ENCODE peak calls at places on chromosomes 16 and 17, in seven cellular contexts. S, E, I, D, P, N and B are unnamed samples.

GRCh38 chr16:85372627-85373372 is 240.3 kb upstream of the GSE1 start:
- DNase-seq in S (no peak), E (peak; percentile 63), I (no peak), D (no peak), P (no peak), N (no peak), B (peak; percentile 16)

GRCh38 chr16:35574454-35575431 is 2115.3 kb downstream of the TP53TG3F start:
- DNase-seq in S (no peak), E (no peak), I (no peak), D (no peak), P (no peak), N (no peak), B (no peak)

GRCh38 chr17:40124279-40125141 is 2.7 kb downstream of the MSL1 start:
- DNase-seq in S (no peak), E (no peak), I (no peak), D (peak; percentile 5), P (no peak), N (no peak), B (no peak)

GRCh38 chr17:76811028-76811427 is 57.2 kb upstream of the MGAT5B start:
- DNase-seq in S (no peak), E (no peak), I (no peak), D (no peak), P (no peak), N (no peak), B (no peak)

GRCh38 chr16:76668207-76668725 is 391.1 kb downstream of the CNTNAP4 start:
- DNase-seq in S (no peak), E (peak; percentile 8), I (peak; percentile 19), D (peak; percentile 8), P (no peak), N (no peak), B (peak; percentile 25)

GRCh38 chr17:6092182-6092922 is 22.2 kb downstream of the WSCD1 start:
- DNase-seq in S (no peak), E (no peak), I (no peak), D (no peak), P (no peak), N (no peak), B (no peak)

GRCh38 chr17:10447035-10447931 is 22.1 kb downstream of the MYH4 start:
- DNase-seq in S (no peak), E (no peak), I (no peak), D (no peak), P (no peak), N (no peak), B (peak; percentile 98)

GRCh38 chr17:16354585-16354984 is 1.3 kb upstream of the CENPV start:
- DNase-seq in S (no peak), E (no peak), I (no peak), D (no peak), P (no peak), N (no peak), B (no peak)

GRCh38 chr16:29114476-29115012 is 129.7 kb downstream of the LAT start:
- DNase-seq in S (no peak), E (no peak), I (no peak), D (no peak), P (no peak), N (no peak), B (no peak)

GRCh38 chr16:794091-794842 is 5.8 kb downstream of the CHTF18 start:
- DNase-seq in S (no peak), E (peak; percentile 45), I (no peak), D (no peak), P (no peak), N (no peak), B (no peak)

GRCh38 chr16:2027024-2028010 is 615 bp downstream of the NHERF2 start:
- DNase-seq in S (no peak), E (peak; percentile 66), I (no peak), D (no peak), P (no peak), N (no peak), B (peak; percentile 42)

GRCh38 chr17:64174686-64175456 is 44.9 kb upstream of the ERN1 start:
- DNase-seq in S (no peak), E (no peak), I (no peak), D (no peak), P (no peak), N (no peak), B (no peak)

GRCh38 chr17:11803635-11804034 is 193.6 kb downstream of the ZNF18 start:
- DNase-seq in S (no peak), E (no peak), I (no peak), D (no peak), P (no peak), N (no peak), B (no peak)

GRCh38 chr16:27275394-27275793 is 6.8 kb upstream of the NSMCE1 start:
- DNase-seq in S (no peak), E (no peak), I (no peak), D (no peak), P (no peak), N (no peak), B (no peak)

GRCh38 chr16:66120656-66121055 is 245.8 kb upstream of the CDH5 start:
- DNase-seq in S (no peak), E (no peak), I (no peak), D (no peak), P (no peak), N (no peak), B (no peak)

GRCh38 chr16:8931864-8932263 is 31.8 kb downstream of the USP7 start:
- DNase-seq in S (no peak), E (peak; percentile 62), I (peak; percentile 74), D (peak; percentile 39), P (no peak), N (no peak), B (peak; percentile 48)

GRCh38 chr17:59601130-59601529 is 18.6 kb upstream of the CLTC start:
- DNase-seq in S (no peak), E (no peak), I (no peak), D (no peak), P (no peak), N (no peak), B (no peak)

GRCh38 chr16:2975161-2975795 is 5.0 kb downstream of the PKMYT1 start:
- DNase-seq in S (no peak), E (no peak), I (no peak), D (no peak), P (no peak), N (no peak), B (no peak)

GRCh38 chr16:28009586-28010373 is 53.7 kb downstream of the GSG1L start:
- DNase-seq in S (no peak), E (no peak), I (no peak), D (no peak), P (no peak), N (no peak), B (no peak)

GRCh38 chr17:77388384-77389306 is 247.9 kb downstream of the SEC14L1 start:
- DNase-seq in S (no peak), E (no peak), I (no peak), D (no peak), P (no peak), N (no peak), B (peak; percentile 68)

GRCh38 chr17:17416400-17417360 is 60.1 kb upstream of the MED9 start:
- DNase-seq in S (no peak), E (no peak), I (no peak), D (no peak), P (no peak), N (no peak), B (peak; percentile 92)

GRCh38 chr17:78343099-78343432 is 16.8 kb downstream of the SOCS3 start:
- DNase-seq in S (peak; percentile 45), E (no peak), I (no peak), D (no peak), P (no peak), N (no peak), B (no peak)

GRCh38 chr17:7315570-7316243 is 547 bp upstream of the GPS2 start:
- DNase-seq in S (no peak), E (no peak), I (no peak), D (no peak), P (no peak), N (no peak), B (no peak)

GRCh38 chr16:47888734-47889133 is 267.1 kb downstream of the ABCC12 start:
- DNase-seq in S (no peak), E (no peak), I (no peak), D (no peak), P (no peak), N (no peak), B (no peak)

GRCh38 chr16:47887496-47887895 is 268.3 kb downstream of the ABCC12 start:
- DNase-seq in S (no peak), E (no peak), I (peak; percentile 26), D (no peak), P (no peak), N (peak; percentile 63), B (no peak)

GRCh38 chr16:47885489-47885888 is 270.3 kb downstream of the ABCC12 start:
- DNase-seq in S (no peak), E (no peak), I (no peak), D (no peak), P (no peak), N (no peak), B (no peak)

GRCh38 chr16:47886631-47887415 is 269.0 kb downstream of the ABCC12 start:
- DNase-seq in S (no peak), E (no peak), I (no peak), D (peak; percentile 33), P (no peak), N (no peak), B (no peak)

DNA sequence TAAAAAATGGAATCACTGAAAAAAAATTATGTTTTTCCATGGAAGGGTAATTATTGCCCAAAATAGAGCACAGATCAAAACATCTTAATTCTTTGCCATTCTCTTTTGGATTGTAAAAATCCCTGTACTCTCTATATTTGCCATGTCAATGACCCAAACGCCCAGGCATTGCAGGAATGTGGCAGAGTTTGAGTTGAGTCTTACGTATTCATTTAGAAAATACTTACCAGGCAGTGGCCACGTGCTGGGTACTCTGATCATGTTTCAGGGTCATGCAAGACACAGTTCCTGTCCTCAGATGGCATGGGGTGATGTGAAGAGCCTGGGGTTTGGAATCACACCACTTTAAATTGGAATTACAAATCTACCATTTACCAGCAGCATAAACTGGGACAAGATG is 267.7 kb downstream of the ABCC12 start:
- DNase-seq in S (no peak), E (no peak), I (no peak), D (no peak), P (no peak), N (peak; percentile 34), B (peak; percentile 75)
- TF ChIP-seq SP1 in S (no peak), E (no peak), I (no peak), D (no peak), P (no peak), N (no peak), B (no peak)

GRCh38 chr16:75244844-75245758 is 6.3 kb downstream of the BCAR1 start:
- DNase-seq in S (no peak), E (no peak), I (peak; percentile 68), D (no peak), P (no peak), N (peak; percentile 70), B (peak; percentile 99)
- TF ChIP-seq SP1 in S (no peak), E (no peak), I (no peak), D (no peak), P (no peak), N (peak; percentile 51), B (no peak)

GRCh38 chr17:42121066-42121769 is at the start of gene KAT2A:
- DNase-seq in S (peak; percentile 53), E (peak; percentile 94), I (peak; percentile 85), D (peak; percentile 94), P (no peak), N (peak; percentile 43), B (peak; percentile 73)
- TF ChIP-seq SP1 in S (no peak), E (no peak), I (no peak), D (no peak), P (no peak), N (no peak), B (no peak)

DNA sequence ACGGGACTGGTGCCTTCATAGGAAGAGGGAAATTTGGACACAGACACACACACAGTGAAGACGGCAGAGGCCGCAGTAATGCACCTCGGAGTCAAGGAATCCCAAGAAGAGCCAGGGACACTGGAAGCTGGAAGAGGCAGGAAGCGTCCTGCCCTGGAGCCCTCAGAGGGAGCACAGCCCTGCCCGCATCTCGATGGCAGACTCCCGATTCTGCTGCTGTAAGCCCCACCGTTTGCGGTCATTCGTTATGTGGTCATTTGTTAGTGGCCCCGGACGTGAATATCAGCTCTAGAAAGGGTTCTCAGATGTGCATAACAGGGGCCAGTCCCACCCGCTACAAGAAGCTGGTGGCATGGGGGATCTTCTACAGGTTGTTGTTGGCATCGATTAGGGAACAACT is 316.6 kb downstream of the FOXL1 start:
- DNase-seq in S (no peak), E (no peak), I (no peak), D (no peak), P (no peak), N (no peak), B (no peak)
- TF ChIP-seq SP1 in S (no peak), E (no peak), I (no peak), D (no peak), P (no peak), N (no peak), B (no peak)